ENCODE peak calls at places on chromosomes 5 and 9, in ten cellular contexts. O is transverse colon, D is HCT116, K is lower lobe of right lung, Y is hepatocyte, X is fibroblast of lung, U is ovary, Z is left ventricle myocardium inferior, G is endodermal cell, T is RWPE2. M is an unnamed sample.

GRCh38 chr9:29740518-29740917 is 2167.2 kb upstream of the C9orf72 start:
- DNase-seq in O (no peak), D (no peak), K (no peak), Y (no peak), X (no peak), U (no peak), Z (no peak), G (no peak), T (no peak), M (no peak)

GRCh38 chr9:93262537-93263310 is 78.8 kb downstream of the WNK2 start:
- DNase-seq in O (no peak), D (no peak), K (peak; percentile 32), Y (peak; percentile 3), X (no peak), U (no peak), Z (no peak), G (peak; percentile 45), T (no peak), M (no peak)

GRCh38 chr9:77588319-77588937 is 59.7 kb downstream of the GNA14 start:
- DNase-seq in O (no peak), D (no peak), K (no peak), Y (peak; percentile 59), X (peak; percentile 86), U (no peak), Z (no peak), G (peak; percentile 71), T (no peak), M (no peak)

GRCh38 chr5:33206962-33207506 is 233.7 kb upstream of the TARS1 start:
- DNase-seq in O (no peak), D (no peak), K (no peak), Y (no peak), X (no peak), U (no peak), Z (no peak), G (no peak), T (no peak), M (no peak)

GRCh38 chr9:92299116-92299515 is 5.6 kb upstream of the IARS1 start:
- DNase-seq in O (no peak), D (no peak), K (no peak), Y (no peak), X (no peak), U (no peak), Z (no peak), G (no peak), T (no peak), M (no peak)

GRCh38 chr9:137777761-137778160 is 99.8 kb upstream of the CACNA1B start:
- DNase-seq in O (no peak), D (no peak), K (no peak), Y (no peak), X (no peak), U (no peak), Z (no peak), G (no peak), T (peak; percentile 39), M (no peak)

GRCh38 chr5:30069441-30070263 is 1123.8 kb upstream of the CDH6 start:
- DNase-seq in O (no peak), D (no peak), K (peak; percentile 37), Y (no peak), X (no peak), U (no peak), Z (peak; percentile 10), G (no peak), T (peak; percentile 57), M (no peak)

GRCh38 chr5:15645376-15645775 is 145.4 kb downstream of the FBXL7 start:
- DNase-seq in O (no peak), D (no peak), K (no peak), Y (no peak), X (peak; percentile 12), U (no peak), Z (no peak), G (no peak), T (no peak), M (no peak)

GRCh38 chr5:125011014-125011413 is 264.6 kb upstream of the ZNF608 start:
- DNase-seq in O (no peak), D (no peak), K (no peak), Y (no peak), X (no peak), U (no peak), Z (no peak), G (no peak), T (no peak), M (no peak)

GRCh38 chr9:1514733-1515363 is 464.7 kb downstream of the DMRT2 start:
- DNase-seq in O (no peak), D (no peak), K (no peak), Y (no peak), X (no peak), U (no peak), Z (no peak), G (no peak), T (no peak), M (no peak)

GRCh38 chr5:79075646-79076426 is 6.3 kb downstream of the BHMT2 start:
- DNase-seq in O (no peak), D (no peak), K (no peak), Y (no peak), X (no peak), U (no peak), Z (peak; percentile 16), G (no peak), T (no peak), M (no peak)

DNA sequence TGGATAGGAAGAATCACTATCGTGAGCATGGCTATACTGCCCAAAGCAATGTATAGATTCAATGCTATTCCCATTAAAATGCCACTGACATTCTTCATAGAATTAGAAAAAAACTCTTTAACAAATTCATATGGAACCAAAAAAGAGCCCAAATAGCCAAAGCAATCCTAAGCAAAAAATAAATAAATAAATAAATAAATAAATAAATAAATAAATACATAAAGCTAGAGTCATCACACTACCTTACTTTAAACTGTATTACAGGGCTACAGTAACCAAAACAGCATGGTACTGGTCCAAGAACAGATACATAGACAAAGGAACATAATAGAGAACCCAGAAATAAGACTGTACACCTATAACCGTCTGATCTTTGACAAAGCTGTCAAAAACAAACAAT is 180.4 kb upstream of the CDKN2B start:
- DNase-seq in O (no peak), D (no peak), K (no peak), Y (no peak), X (no peak), U (no peak), Z (no peak), G (no peak), T (no peak), M (no peak)
- H3K9me3 ChIP-seq in O (no peaks in the 10 kb centered on the region), D (no peaks in the 10 kb centered on the region), K (no peaks in the 10 kb centered on the region), Y (no peaks in the 10 kb centered on the region), X (no peaks in the 10 kb centered on the region), U (no peaks in the 10 kb centered on the region), Z (peaks cover 20% of the 10 kb centered on the region), G (no peaks in the 10 kb centered on the region), T (no peaks in the 10 kb centered on the region), M (no peaks in the 10 kb centered on the region)

GRCh38 chr5:130720355-130720754 is 444.7 kb downstream of the HINT1 start:
- DNase-seq in O (no peak), D (peak; percentile 45), K (no peak), Y (peak; percentile 69), X (peak; percentile 36), U (no peak), Z (no peak), G (no peak), T (no peak), M (no peak)
- TF ChIP-seq CTCF in O (peak; percentile 37), D (peak; percentile 56), K (peak; percentile 29), Y (peak; percentile 65), X (peak; percentile 41), U (no peak), Z (peak; percentile 17), G (peak; percentile 83), T (peak; percentile 96), M (no peak)

GRCh38 chr5:136025900-136026299 is 2.9 kb upstream of the TGFBI start:
- DNase-seq in O (no peak), D (no peak), K (no peak), Y (no peak), X (peak; percentile 76), U (no peak), Z (no peak), G (peak; percentile 1), T (no peak), M (no peak)
- H3K4me1 ChIP-seq in O (peaks cover 7% of the 10 kb centered on the region), D (no peaks in the 10 kb centered on the region), K (peaks cover 45% of the 10 kb centered on the region), Y (peaks cover 23% of the 10 kb centered on the region), X (peaks cover 18% of the 10 kb centered on the region), U (peaks cover 2% of the 10 kb centered on the region), Z (peaks cover 86% of the 10 kb centered on the region), G (no peaks in the 10 kb centered on the region), T (peaks cover 21% of the 10 kb centered on the region), M (peaks cover 8% of the 10 kb centered on the region)

GRCh38 chr5:150912312-150912814 is 7.6 kb upstream of the ZNF300 start:
- DNase-seq in O (no peak), D (no peak), K (no peak), Y (no peak), X (no peak), U (no peak), Z (no peak), G (no peak), T (no peak), M (no peak)
- H3K9me3 ChIP-seq in O (peaks cover 48% of the 10 kb centered on the region), D (no peaks in the 10 kb centered on the region), K (peaks cover 43% of the 10 kb centered on the region), Y (no peaks in the 10 kb centered on the region), X (no peaks in the 10 kb centered on the region), U (no peaks in the 10 kb centered on the region), Z (peaks cover 100% of the 10 kb centered on the region), G (peaks cover 89% of the 10 kb centered on the region), T (peaks cover 17% of the 10 kb centered on the region), M (peaks cover 46% of the 10 kb centered on the region)

GRCh38 chr5:150163547-150164059 is 3.0 kb upstream of the CDX1 start:
- DNase-seq in O (peak; percentile 78), D (no peak), K (peak; percentile 59), Y (no peak), X (no peak), U (peak; percentile 80), Z (peak; percentile 82), G (peak; percentile 84), T (no peak), M (peak; percentile 79)
- TF ChIP-seq CTCF in O (peak; percentile 23), D (no peak), K (no peak), Y (no peak), X (peak; percentile 34), U (no peak), Z (no peak), G (peak; percentile 55), T (no peak), M (no peak)

GRCh38 chr5:122847687-122848081 is 2.3 kb downstream of the SNX24 start:
- DNase-seq in O (no peak), D (no peak), K (no peak), Y (no peak), X (no peak), U (no peak), Z (no peak), G (no peak), T (no peak), M (no peak)

GRCh38 chr5:122844916-122845252 is 529 bp upstream of the SNX24 start:
- DNase-seq in O (no peak), D (no peak), K (no peak), Y (no peak), X (no peak), U (no peak), Z (no peak), G (no peak), T (no peak), M (no peak)

GRCh38 chr5:122846051-122846567 is 696 bp downstream of the SNX24 start:
- DNase-seq in O (no peak), D (no peak), K (no peak), Y (peak; percentile 47), X (peak; percentile 52), U (no peak), Z (no peak), G (no peak), T (no peak), M (no peak)

GRCh38 chr5:122845253-122846050 is at the start of gene SNX24:
- DNase-seq in O (peak; percentile 91), D (peak; percentile 34), K (peak; percentile 92), Y (peak; percentile 91), X (peak; percentile 74), U (peak; percentile 80), Z (peak; percentile 85), G (peak; percentile 90), T (peak; percentile 76), M (peak; percentile 91)

GRCh38 chr5:122849746-122850145 is 4.3 kb downstream of the SNX24 start:
- DNase-seq in O (no peak), D (no peak), K (no peak), Y (peak; percentile 50), X (peak; percentile 9), U (no peak), Z (no peak), G (no peak), T (no peak), M (no peak)
- H3K4me1 ChIP-seq in O (no peaks in the 10 kb centered on the region), D (peaks cover 7% of the 10 kb centered on the region), K (peaks cover 41% of the 10 kb centered on the region), Y (peaks cover 22% of the 10 kb centered on the region), X (peaks cover 2% of the 10 kb centered on the region), U (peaks cover 2% of the 10 kb centered on the region), Z (peaks cover 20% of the 10 kb centered on the region), G (peaks cover 4% of the 10 kb centered on the region), T (peaks cover 29% of the 10 kb centered on the region), M (peaks cover 3% of the 10 kb centered on the region)